ENCODE peak calls at places on chromosome 10, in eight cellular contexts. J, S, R, K, T, A, G and C are unnamed samples.
A peak's percentile ranks its signal among the peaks of the same experiment; 100 is the strongest.

GRCh38 chr10:870564-871166 is 60.8 kb downstream of the LARP4B start:
- DNase-seq in J (no peak), S (no peak), R (no peak), K (no peak), T (no peak), A (peak; percentile 24), G (no peak), C (no peak)

GRCh38 chr10:3482200-3482993 is 302.6 kb downstream of the KLF6 start:
- DNase-seq in J (peak; percentile 95), S (peak; percentile 64), R (no peak), K (peak; percentile 43), T (peak; percentile 91), A (peak; percentile 43), G (peak; percentile 92), C (peak; percentile 68)

GRCh38 chr10:72175166-72175565 is 40.6 kb upstream of the ANAPC16 start:
- DNase-seq in J (peak; percentile 61), S (no peak), R (no peak), K (no peak), T (peak; percentile 49), A (no peak), G (no peak), C (no peak)

GRCh38 chr10:61964949-61965693 is 63.6 kb downstream of the ARID5B start:
- DNase-seq in J (no peak), S (no peak), R (no peak), K (no peak), T (no peak), A (no peak), G (peak; percentile 34), C (no peak)

GRCh38 chr10:58189269-58189668 is 78.4 kb downstream of the IPMK start:
- DNase-seq in J (peak; percentile 76), S (peak; percentile 56), R (no peak), K (peak; percentile 10), T (no peak), A (no peak), G (peak; percentile 8), C (no peak)

GRCh38 chr10:6151087-6151977 is 51.4 kb upstream of the PFKFB3 start:
- DNase-seq in J (peak; percentile 69), S (no peak), R (peak; percentile 42), K (peak; percentile 56), T (no peak), A (peak; percentile 78), G (peak; percentile 74), C (peak; percentile 38)

GRCh38 chr10:11381023-11381422 is 230.4 kb downstream of the USP6NL start:
- DNase-seq in J (peak; percentile 32), S (no peak), R (no peak), K (no peak), T (no peak), A (no peak), G (no peak), C (no peak)

GRCh38 chr10:121188005-121188404 is 336.8 kb downstream of the WDR11 start:
- DNase-seq in J (no peak), S (no peak), R (no peak), K (peak; percentile 22), T (no peak), A (no peak), G (peak; percentile 80), C (no peak)

GRCh38 chr10:5890519-5890878 is 456 bp downstream of the FBH1 start:
- DNase-seq in J (no peak), S (no peak), R (peak; percentile 4), K (no peak), T (no peak), A (no peak), G (peak; percentile 48), C (peak; percentile 11)

GRCh38 chr10:33869089-33869488 is 534.6 kb upstream of the NRP1 start:
- DNase-seq in J (no peak), S (no peak), R (no peak), K (no peak), T (no peak), A (no peak), G (no peak), C (no peak)

GRCh38 chr10:61669161-61669755 is 6.5 kb downstream of the CABCOCO1 start:
- DNase-seq in J (peak; percentile 11), S (no peak), R (no peak), K (no peak), T (no peak), A (no peak), G (no peak), C (no peak)

GRCh38 chr10:546971-547590 is 142.4 kb downstream of the DIP2C start:
- DNase-seq in J (peak; percentile 31), S (no peak), R (no peak), K (no peak), T (peak; percentile 86), A (no peak), G (peak; percentile 63), C (peak; percentile 65)

GRCh38 chr10:54372164-54372563 is 428.9 kb downstream of the PCDH15 start:
- DNase-seq in J (no peak), S (no peak), R (no peak), K (no peak), T (no peak), A (no peak), G (no peak), C (no peak)

GRCh38 chr10:69217119-69217754 is 2.9 kb upstream of the HKDC1 start:
- DNase-seq in J (peak; percentile 80), S (no peak), R (no peak), K (no peak), T (peak; percentile 99), A (no peak), G (peak; percentile 48), C (peak; percentile 56)

GRCh38 chr10:46516660-46517416 is 39.6 kb downstream of the GPRIN2 start:
- DNase-seq in J (peak; percentile 96), S (peak; percentile 41), R (no peak), K (no peak), T (peak; percentile 67), A (no peak), G (peak; percentile 70), C (peak; percentile 13)

GRCh38 chr10:120456143-120456625 is 843 bp upstream of the PLPP4 start:
- DNase-seq in J (no peak), S (no peak), R (no peak), K (peak; percentile 22), T (no peak), A (no peak), G (no peak), C (no peak)

GRCh38 chr10:132724436-132724835 is 61.5 kb downstream of the NKX6-2 start:
- DNase-seq in J (peak; percentile 72), S (no peak), R (no peak), K (no peak), T (no peak), A (no peak), G (no peak), C (no peak)

GRCh38 chr10:31644931-31645633 is 283.5 kb downstream of the ARHGAP12 start:
- DNase-seq in J (peak; percentile 55), S (no peak), R (no peak), K (no peak), T (no peak), A (no peak), G (no peak), C (no peak)

GRCh38 chr10:24642921-24643678 is 80.6 kb downstream of the ARHGAP21 start:
- DNase-seq in J (peak; percentile 88), S (peak; percentile 67), R (no peak), K (no peak), T (peak; percentile 80), A (peak; percentile 44), G (peak; percentile 73), C (peak; percentile 52)

GRCh38 chr10:79022565-79023488 is 45.9 kb upstream of the ZMIZ1 start:
- DNase-seq in J (no peak), S (no peak), R (no peak), K (peak; percentile 21), T (no peak), A (no peak), G (no peak), C (no peak)

GRCh38 chr10:49140306-49141175 is 6.7 kb upstream of the FAM170B start:
- DNase-seq in J (no peak), S (no peak), R (no peak), K (no peak), T (no peak), A (no peak), G (no peak), C (no peak)
- TF ChIP-seq CTCF in J (no peak), S (no peak), R (no peak), K (no peak), T (no peak), A (no peak), G (no peak), C (no peak)

GRCh38 chr10:101615760-101616116 is 27.6 kb downstream of the DPCD start:
- DNase-seq in J (no peak), S (no peak), R (no peak), K (no peak), T (no peak), A (no peak), G (no peak), C (no peak)

GRCh38 chr10:101616415-101617101 is 28.4 kb downstream of the DPCD start:
- DNase-seq in J (no peak), S (no peak), R (no peak), K (no peak), T (no peak), A (no peak), G (no peak), C (no peak)

GRCh38 chr10:101613646-101614045 is 25.5 kb downstream of the DPCD start:
- DNase-seq in J (no peak), S (no peak), R (no peak), K (no peak), T (no peak), A (no peak), G (no peak), C (no peak)

GRCh38 chr10:101617102-101617823 is 29.1 kb downstream of the DPCD start:
- DNase-seq in J (no peak), S (no peak), R (no peak), K (no peak), T (no peak), A (peak; percentile 75), G (no peak), C (no peak)

GRCh38 chr10:101614957-101615759 is 27.0 kb downstream of the DPCD start:
- DNase-seq in J (no peak), S (no peak), R (no peak), K (no peak), T (no peak), A (no peak), G (no peak), C (no peak)
- TF ChIP-seq CTCF in J (no peak), S (no peak), R (no peak), K (no peak), T (no peak), A (no peak), G (no peak), C (no peak)

DNA sequence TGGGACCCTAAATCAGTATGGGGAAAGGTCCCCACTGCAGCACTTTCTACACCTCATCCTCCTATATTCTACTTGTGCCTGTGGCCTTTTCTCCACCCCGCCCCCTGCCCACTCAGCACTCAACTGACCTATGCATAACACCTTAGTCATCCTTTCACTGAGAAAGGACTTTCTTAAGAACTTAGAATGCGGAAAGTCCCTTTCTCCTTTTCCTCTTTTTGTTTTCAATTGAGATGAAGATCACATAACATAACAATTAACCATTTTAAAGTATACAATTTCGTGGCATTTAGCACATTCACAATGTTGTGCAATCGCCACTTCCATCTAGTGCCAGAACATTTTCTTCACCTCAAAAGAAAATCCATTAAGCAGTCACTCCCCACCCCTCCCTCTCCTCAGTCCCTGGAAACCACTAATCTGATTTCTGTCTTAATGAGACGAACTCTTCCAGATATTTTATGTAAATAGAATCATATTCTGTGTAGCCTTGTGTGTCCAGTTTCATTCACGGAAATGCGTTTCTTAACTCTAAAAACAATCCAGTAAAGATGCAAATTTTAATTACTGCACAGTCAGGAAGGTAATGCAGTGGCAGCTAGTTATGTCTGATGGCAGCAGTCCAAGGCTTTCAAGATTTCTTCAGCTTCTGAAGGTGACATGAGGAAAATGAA is 41.7 kb downstream of the FAS start:
- DNase-seq in J (peak; percentile 91), S (peak; percentile 52), R (no peak), K (no peak), T (peak; percentile 90), A (peak; percentile 50), G (no peak), C (peak; percentile 64)
- TF ChIP-seq CTCF in J (no peak), S (no peak), R (no peak), K (no peak), T (no peak), A (no peak), G (no peak), C (no peak)

GRCh38 chr10:107749235-107749634 is 584.7 kb upstream of the SORCS1 start:
- DNase-seq in J (no peak), S (no peak), R (no peak), K (no peak), T (no peak), A (no peak), G (no peak), C (no peak)
- TF ChIP-seq CTCF in J (no peak), S (no peak), R (no peak), K (no peak), T (no peak), A (no peak), G (no peak), C (no peak)